ENCODE peak calls at places on chromosomes 16 and 17, in eight cellular contexts. Q, B, M, D, W, N, C and S are unnamed samples.

GRCh38 chr17:28616281-28616680 is 2.3 kb upstream of the RSKR start:
- DNase-seq in C (no peak), D (no peak), M (no peak), W (no peak), B (no peak), N (no peak), Q (no peak), S (no peak)

GRCh38 chr16:85303354-85303883 is 191.1 kb upstream of the CIBAR2 start:
- DNase-seq in N (peak; percentile 11), M (no peak), B (peak; percentile 58), W (peak; percentile 72), C (peak; percentile 85), D (no peak), Q (peak; percentile 61), S (no peak)

GRCh38 chr17:29091591-29092291 is 48.8 kb downstream of the PIPOX start:
- DNase-seq in N (no peak), B (no peak), C (no peak), D (peak; percentile 95), W (no peak), Q (no peak), M (no peak), S (no peak)

GRCh38 chr16:80794071-80794470 is 10.3 kb downstream of the CDYL2 start:
- DNase-seq in Q (no peak), M (no peak), D (no peak), W (no peak), C (no peak), B (no peak), N (no peak), S (no peak)

GRCh38 chr17:80743181-80743771 is 198.6 kb downstream of the RPTOR start:
- DNase-seq in Q (peak; percentile 46), B (no peak), W (peak; percentile 43), D (no peak), C (no peak), N (peak; percentile 58), M (no peak), S (no peak)

GRCh38 chr17:34850023-34850422 is 111.2 kb downstream of the CCT6B start:
- DNase-seq in M (no peak), W (no peak), D (no peak), C (no peak), N (no peak), B (no peak), Q (no peak), S (no peak)

GRCh38 chr17:68851875-68852274 is 103.3 kb downstream of the ABCA8 start:
- DNase-seq in N (no peak), B (no peak), Q (no peak), W (no peak), D (no peak), C (no peak), M (no peak), S (no peak)

GRCh38 chr16:11045441-11045840 is 101.1 kb downstream of the CLEC16A start:
- DNase-seq in C (no peak), M (no peak), B (no peak), Q (no peak), W (no peak), D (no peak), N (no peak), S (peak; percentile 18)

GRCh38 chr16:50244140-50244503 is 22.2 kb upstream of the ADCY7 start:
- DNase-seq in M (peak; percentile 81), Q (no peak), N (no peak), D (no peak), B (no peak), W (no peak), C (no peak), S (no peak)

GRCh38 chr17:20203761-20204263 is 194.7 kb downstream of the SPECC1 start:
- DNase-seq in Q (no peak), C (no peak), B (no peak), N (peak; percentile 96), D (no peak), W (no peak), M (no peak), S (no peak)

GRCh38 chr17:309361-309888 is 43.2 kb downstream of the RPH3AL start:
- DNase-seq in M (peak; percentile 11), Q (no peak), B (no peak), W (no peak), D (no peak), N (no peak), C (peak; percentile 52), S (no peak)

GRCh38 chr17:3943240-3943891 is 20.9 kb downstream of the ATP2A3 start:
- DNase-seq in M (no peak), D (no peak), Q (no peak), N (no peak), W (no peak), C (no peak), B (no peak), S (no peak)

GRCh38 chr16:85312642-85313540 is 200.6 kb upstream of the CIBAR2 start:
- DNase-seq in Q (no peak), N (no peak), M (no peak), W (no peak), B (no peak), C (peak; percentile 16), D (no peak), S (no peak)

GRCh38 chr16:1538804-1539520 is 5.5 kb downstream of the TMEM204 start:
- DNase-seq in B (no peak), M (no peak), N (no peak), C (peak; percentile 35), W (no peak), D (no peak), Q (no peak), S (no peak)

GRCh38 chr16:13558752-13559151 is 361.2 kb upstream of the ERCC4 start:
- DNase-seq in D (no peak), M (no peak), Q (no peak), W (no peak), N (no peak), B (no peak), C (no peak), S (no peak)

GRCh38 chr17:47815106-47815918 is 6.3 kb downstream of the OSBPL7 start:
- DNase-seq in D (no peak), C (no peak), N (no peak), B (no peak), W (no peak), M (no peak), Q (no peak), S (no peak)

GRCh38 chr17:29504711-29505110 is 62.1 kb downstream of the ABHD15 start:
- DNase-seq in D (no peak), N (no peak), M (no peak), C (no peak), W (no peak), B (no peak), Q (no peak), S (no peak)

GRCh38 chr17:38315497-38315896 is 18.5 kb downstream of the MRPL45 start:
- DNase-seq in Q (no peak), D (no peak), C (no peak), M (no peak), W (no peak), B (no peak), N (no peak), S (no peak)

GRCh38 chr17:13420294-13421277 is 181.1 kb downstream of the HS3ST3A1 start:
- DNase-seq in Q (no peak), W (no peak), M (peak; percentile 85), C (no peak), D (no peak), N (peak; percentile 69), B (no peak), S (no peak)